ENCODE peak calls at places on chromosomes 12 and 14, in four cellular contexts. J, M, C and G are unnamed samples.

GRCh38 chr14:94560291-94560665 is 964 bp upstream of the SERPINA4 start:
- DNase-seq in J (no peak), M (no peak), C (no peak), G (no peak)

GRCh38 chr12:80761818-80762217 is 45.1 kb downstream of the MYF5 start:
- DNase-seq in M (peak), J (no peak), C (no peak), G (no peak)

GRCh38 chr12:98456583-98457573 is 58.5 kb upstream of the TMPO start:
- DNase-seq in C (peak), M (peak), J (peak), G (peak)

GRCh38 chr14:74882103-74882920 is 596 bp downstream of the DLST start:
- DNase-seq in C (peak), M (peak), J (peak), G (peak)

GRCh38 chr12:12620730-12621315 is 9.1 kb downstream of the CREBL2 start:
- DNase-seq in C (no peak), J (no peak), M (no peak), G (no peak)

GRCh38 chr14:35533357-35534129 is 421 bp upstream of the INSM2 start:
- DNase-seq in C (no peak), J (peak), M (peak), G (peak)

GRCh38 chr14:72291908-72292688 is 359.9 kb downstream of the RGS6 start:
- DNase-seq in C (no peak), J (peak), M (peak), G (peak)

GRCh38 chr12:107779077-107779840 is 4.8 kb downstream of the ASCL4 start:
- DNase-seq in M (no peak), J (no peak), C (no peak), G (no peak)

GRCh38 chr14:24187538-24187915 is 1.1 kb downstream of the IPO4 start:
- DNase-seq in J (no peak), C (no peak), M (no peak), G (no peak)

GRCh38 chr14:64736271-64737131 is 32.3 kb downstream of the PLEKHG3 start:
- DNase-seq in J (no peak), C (peak), M (peak), G (no peak)

GRCh38 chr12:106903241-106903950 is 52.3 kb upstream of the TMEM263 start:
- DNase-seq in C (no peak), J (peak), M (peak), G (peak)

GRCh38 chr12:18982226-18982949 is 147.1 kb upstream of the PLEKHA5 start:
- DNase-seq in J (no peak), M (no peak), C (no peak), G (no peak)

GRCh38 chr12:45989857-45990467 is 412 bp downstream of the SCAF11 start:
- DNase-seq in J (peak), C (peak), M (peak), G (peak)

GRCh38 chr12:101567918-101568317 is 26.9 kb upstream of the MYBPC1 start:
- DNase-seq in J (no peak), C (no peak), M (no peak), G (no peak)

GRCh38 chr12:65673732-65674131 is 150.6 kb upstream of the HMGA2 start:
- DNase-seq in M (peak), C (no peak), J (no peak), G (peak)

GRCh38 chr12:89016970-89017778 is 335.1 kb downstream of the DUSP6 start:
- DNase-seq in C (no peak), M (peak), J (peak), G (peak)

GRCh38 chr12:48777501-48778400 is 11.1 kb downstream of the ADCY6 start:
- DNase-seq in C (no peak), M (no peak), J (no peak), G (no peak)

GRCh38 chr14:100071545-100071944 is 6.3 kb downstream of the EVL start:
- DNase-seq in C (no peak), J (no peak), M (no peak), G (no peak)

GRCh38 chr12:7031306-7031705 is 13.0 kb upstream of the LPCAT3 start:
- DNase-seq in C (no peak), J (no peak), M (no peak), G (no peak)

GRCh38 chr12:47777741-47778558 is 4.9 kb downstream of the SLC48A1 start:
- DNase-seq in M (no peak), J (no peak), C (no peak), G (peak)

GRCh38 chr14:65961004-65961403 is 525.2 kb upstream of the CCDC196 start:
- DNase-seq in M (peak), J (peak), C (no peak), G (peak)

GRCh38 chr14:45810152-45810872 is 557.3 kb upstream of the MIS18BP1 start:
- DNase-seq in J (no peak), C (no peak), M (peak), G (no peak)

GRCh38 chr12:89566615-89567014 is 40.8 kb upstream of the POC1B start:
- DNase-seq in J (no peak), M (peak), C (no peak), G (no peak)

GRCh38 chr14:26478967-26479366 is 118.9 kb downstream of the NOVA1 start:
- DNase-seq in M (no peak), C (no peak), J (no peak), G (no peak)

GRCh38 chr12:117699118-117699517 is 269.7 kb downstream of the KSR2 start:
- DNase-seq in J (no peak), C (no peak), M (no peak), G (no peak)

GRCh38 chr14:68140111-68140741 is 320.6 kb downstream of the RAD51B start:
- DNase-seq in J (no peak), M (peak), C (no peak), G (peak)

GRCh38 chr12:117165342-117165741 is 24.9 kb downstream of the FBXO21 start:
- DNase-seq in J (no peak), C (no peak), M (no peak), G (no peak)

GRCh38 chr14:76329150-76329881 is 46.6 kb upstream of the ESRRB start:
- DNase-seq in C (no peak), J (no peak), M (no peak), G (no peak)

GRCh38 chr14:97410667-97411286 is 613.6 kb downstream of the VRK1 start:
- DNase-seq in M (no peak), C (no peak), J (no peak), G (no peak)

GRCh38 chr12:68497702-68498101 is 113.0 kb upstream of the RAP1B start:
- DNase-seq in J (no peak), C (no peak), M (peak), G (peak)

GRCh38 chr14:104426771-104427125 is 152.8 kb upstream of the C14orf180 start:
- DNase-seq in M (no peak), J (no peak), C (no peak), G (no peak)